ENCODE peak calls at places on chromosomes 1 and 21, in eight cellular contexts. One of them, this sample, is unnamed.

GRCh38 chr21:31360717-31361116 is 16.7 kb upstream of the TIAM1 start:
- DNase-seq in adipocyte: no peak
- DNase-seq in fibroblast of lung: no peak
- DNase-seq in fibroblast of mammary gland: no peak
- DNase-seq in heart right ventricle: no peak
- DNase-seq in GM12865: no peak
- DNase-seq in kidney epithelial cell: no peak
- DNase-seq in GM06990: no peak
- DNase-seq in this sample: no peak

GRCh38 chr21:17679002-17679600 is 66.4 kb upstream of the BTG3 start:
- DNase-seq in adipocyte: peak; percentile 86
- DNase-seq in fibroblast of lung: peak; percentile 65
- DNase-seq in fibroblast of mammary gland: peak; percentile 76
- DNase-seq in heart right ventricle: no peak
- DNase-seq in GM12865: peak; percentile 78
- DNase-seq in kidney epithelial cell: peak; percentile 29
- DNase-seq in GM06990: peak; percentile 22
- DNase-seq in this sample: peak; percentile 86

GRCh38 chr1:161791889-161792655 is 26.0 kb downstream of the ATF6 start:
- DNase-seq in adipocyte: peak; percentile 30
- DNase-seq in fibroblast of lung: peak; percentile 30
- DNase-seq in fibroblast of mammary gland: peak; percentile 54
- DNase-seq in heart right ventricle: no peak
- DNase-seq in GM12865: no peak
- DNase-seq in kidney epithelial cell: no peak
- DNase-seq in GM06990: no peak
- DNase-seq in this sample: peak; percentile 33

GRCh38 chr1:84619383-84620093 is 45.3 kb upstream of the CTBS start:
- DNase-seq in adipocyte: peak; percentile 66
- DNase-seq in fibroblast of lung: peak; percentile 91
- DNase-seq in fibroblast of mammary gland: peak; percentile 88
- DNase-seq in heart right ventricle: no peak
- DNase-seq in GM12865: no peak
- DNase-seq in kidney epithelial cell: peak; percentile 72
- DNase-seq in GM06990: no peak
- DNase-seq in this sample: peak; percentile 84

GRCh38 chr1:1434131-1434811 is 1.2 kb upstream of the VWA1 start:
- DNase-seq in adipocyte: no peak
- DNase-seq in fibroblast of lung: peak; percentile 45
- DNase-seq in fibroblast of mammary gland: no peak
- DNase-seq in heart right ventricle: peak; percentile 77
- DNase-seq in GM12865: no peak
- DNase-seq in kidney epithelial cell: no peak
- DNase-seq in GM06990: no peak
- DNase-seq in this sample: no peak

GRCh38 chr1:4028139-4028501 is 128.0 kb upstream of the C1orf174 start:
- DNase-seq in adipocyte: no peak
- DNase-seq in fibroblast of lung: no peak
- DNase-seq in fibroblast of mammary gland: no peak
- DNase-seq in heart right ventricle: no peak
- DNase-seq in GM12865: no peak
- DNase-seq in kidney epithelial cell: no peak
- DNase-seq in GM06990: no peak
- DNase-seq in this sample: no peak

GRCh38 chr21:37877171-37877570 is 39.1 kb downstream of the KCNJ6 start:
- DNase-seq in adipocyte: no peak
- DNase-seq in fibroblast of lung: peak; percentile 73
- DNase-seq in fibroblast of mammary gland: peak; percentile 25
- DNase-seq in heart right ventricle: no peak
- DNase-seq in GM12865: no peak
- DNase-seq in kidney epithelial cell: no peak
- DNase-seq in GM06990: no peak
- DNase-seq in this sample: peak; percentile 50

GRCh38 chr1:244112646-244113045 is 61.6 kb downstream of the ZBTB18 start:
- DNase-seq in adipocyte: peak; percentile 71
- DNase-seq in fibroblast of lung: peak; percentile 94
- DNase-seq in fibroblast of mammary gland: peak; percentile 14
- DNase-seq in heart right ventricle: no peak
- DNase-seq in GM12865: no peak
- DNase-seq in kidney epithelial cell: no peak
- DNase-seq in GM06990: no peak
- DNase-seq in this sample: peak; percentile 58

GRCh38 chr1:65998763-65999583 is 206.3 kb downstream of the PDE4B start:
- DNase-seq in adipocyte: no peak
- DNase-seq in fibroblast of lung: no peak
- DNase-seq in fibroblast of mammary gland: no peak
- DNase-seq in heart right ventricle: no peak
- DNase-seq in GM12865: no peak
- DNase-seq in kidney epithelial cell: no peak
- DNase-seq in GM06990: no peak
- DNase-seq in this sample: no peak
- H3K4me3 ChIP-seq in adipocyte: no peak overlapping the region
- H3K4me3 ChIP-seq in fibroblast of lung: no peak overlapping the region
- H3K4me3 ChIP-seq in fibroblast of mammary gland: no peak overlapping the region
- H3K4me3 ChIP-seq in heart right ventricle: no peak overlapping the region
- H3K4me3 ChIP-seq in GM12865: no peak overlapping the region
- H3K4me3 ChIP-seq in kidney epithelial cell: no peak overlapping the region
- H3K4me3 ChIP-seq in GM06990: no peak overlapping the region
- H3K4me3 ChIP-seq in this sample: no peak overlapping the region

GRCh38 chr1:54404939-54405880 is 984 bp downstream of the SSBP3 start:
- DNase-seq in adipocyte: peak; percentile 55
- DNase-seq in fibroblast of lung: peak; percentile 15
- DNase-seq in fibroblast of mammary gland: no peak
- DNase-seq in heart right ventricle: no peak
- DNase-seq in GM12865: peak; percentile 47
- DNase-seq in kidney epithelial cell: no peak
- DNase-seq in GM06990: peak; percentile 48
- DNase-seq in this sample: no peak

GRCh38 chr1:54402896-54403295 is 3.3 kb downstream of the SSBP3 start:
- DNase-seq in adipocyte: no peak
- DNase-seq in fibroblast of lung: peak; percentile 30
- DNase-seq in fibroblast of mammary gland: no peak
- DNase-seq in heart right ventricle: no peak
- DNase-seq in GM12865: no peak
- DNase-seq in kidney epithelial cell: peak; percentile 57
- DNase-seq in GM06990: no peak
- DNase-seq in this sample: no peak

GRCh38 chr1:54404263-54404662 is 1.9 kb downstream of the SSBP3 start:
- DNase-seq in adipocyte: no peak
- DNase-seq in fibroblast of lung: no peak
- DNase-seq in fibroblast of mammary gland: no peak
- DNase-seq in heart right ventricle: no peak
- DNase-seq in GM12865: no peak
- DNase-seq in kidney epithelial cell: no peak
- DNase-seq in GM06990: no peak
- DNase-seq in this sample: no peak

GRCh38 chr1:54403377-54403776 is 2.8 kb downstream of the SSBP3 start:
- DNase-seq in adipocyte: peak; percentile 7
- DNase-seq in fibroblast of lung: no peak
- DNase-seq in fibroblast of mammary gland: no peak
- DNase-seq in heart right ventricle: no peak
- DNase-seq in GM12865: no peak
- DNase-seq in kidney epithelial cell: no peak
- DNase-seq in GM06990: no peak
- DNase-seq in this sample: no peak

GRCh38 chr1:54403808-54404261 is 2.4 kb downstream of the SSBP3 start:
- DNase-seq in adipocyte: peak; percentile 33
- DNase-seq in fibroblast of lung: peak; percentile 78
- DNase-seq in fibroblast of mammary gland: peak; percentile 80
- DNase-seq in heart right ventricle: no peak
- DNase-seq in GM12865: no peak
- DNase-seq in kidney epithelial cell: no peak
- DNase-seq in GM06990: no peak
- DNase-seq in this sample: peak; percentile 54
- H3K4me3 ChIP-seq in adipocyte: peak overlapping the region; percentile 86
- H3K4me3 ChIP-seq in fibroblast of lung: peak overlapping the region; percentile 76
- H3K4me3 ChIP-seq in fibroblast of mammary gland: peak overlapping the region; percentile 58
- H3K4me3 ChIP-seq in heart right ventricle: no peak overlapping the region
- H3K4me3 ChIP-seq in GM12865: peak overlapping the region; percentile 75
- H3K4me3 ChIP-seq in kidney epithelial cell: peak overlapping the region; percentile 58
- H3K4me3 ChIP-seq in GM06990: peak overlapping the region; percentile 14
- H3K4me3 ChIP-seq in this sample: peak overlapping the region; percentile 61

DNA sequence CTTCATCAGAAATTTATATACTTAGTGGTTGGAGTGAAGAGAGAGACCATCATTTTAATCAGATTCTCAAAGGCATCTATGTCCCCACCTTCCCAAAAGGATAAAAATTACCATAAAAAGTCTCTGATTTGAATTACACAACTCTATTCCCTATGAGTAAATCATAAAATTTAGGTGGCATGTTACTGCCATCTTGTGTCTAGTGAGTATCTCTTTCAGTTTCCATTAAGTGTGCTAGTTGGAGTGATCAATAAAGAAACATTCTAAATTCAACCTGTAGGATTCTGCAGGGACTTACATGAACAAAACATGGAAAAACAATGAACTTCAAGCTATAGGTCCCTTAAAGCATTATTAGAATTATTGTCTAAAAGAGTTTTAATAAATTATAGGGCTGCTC is 655.4 kb downstream of the LTN1 start:
- DNase-seq in adipocyte: peak; percentile 82
- DNase-seq in fibroblast of lung: peak; percentile 44
- DNase-seq in fibroblast of mammary gland: peak; percentile 79
- DNase-seq in heart right ventricle: no peak
- DNase-seq in GM12865: peak; percentile 13
- DNase-seq in kidney epithelial cell: no peak
- DNase-seq in GM06990: no peak
- DNase-seq in this sample: peak; percentile 83
- H3K4me3 ChIP-seq in adipocyte: peak overlapping the region; percentile 29
- H3K4me3 ChIP-seq in fibroblast of lung: no peak overlapping the region
- H3K4me3 ChIP-seq in fibroblast of mammary gland: no peak overlapping the region
- H3K4me3 ChIP-seq in heart right ventricle: no peak overlapping the region
- H3K4me3 ChIP-seq in GM12865: no peak overlapping the region
- H3K4me3 ChIP-seq in kidney epithelial cell: no peak overlapping the region
- H3K4me3 ChIP-seq in GM06990: no peak overlapping the region
- H3K4me3 ChIP-seq in this sample: no peak overlapping the region

GRCh38 chr1:40394456-40395172 is 21.1 kb downstream of the SMAP2 start:
- DNase-seq in adipocyte: peak; percentile 51
- DNase-seq in fibroblast of lung: peak; percentile 59
- DNase-seq in fibroblast of mammary gland: no peak
- DNase-seq in heart right ventricle: no peak
- DNase-seq in GM12865: peak; percentile 50
- DNase-seq in kidney epithelial cell: no peak
- DNase-seq in GM06990: no peak
- DNase-seq in this sample: peak; percentile 35
- H3K4me3 ChIP-seq in adipocyte: no peak overlapping the region
- H3K4me3 ChIP-seq in fibroblast of lung: no peak overlapping the region
- H3K4me3 ChIP-seq in fibroblast of mammary gland: no peak overlapping the region
- H3K4me3 ChIP-seq in heart right ventricle: no peak overlapping the region
- H3K4me3 ChIP-seq in GM12865: no peak overlapping the region
- H3K4me3 ChIP-seq in kidney epithelial cell: no peak overlapping the region
- H3K4me3 ChIP-seq in GM06990: no peak overlapping the region
- H3K4me3 ChIP-seq in this sample: no peak overlapping the region

GRCh38 chr1:56820755-56821461 is 1.7 kb upstream of the FYB2 start:
- DNase-seq in adipocyte: peak; percentile 93
- DNase-seq in fibroblast of lung: peak; percentile 58
- DNase-seq in fibroblast of mammary gland: peak; percentile 76
- DNase-seq in heart right ventricle: peak; percentile 79
- DNase-seq in GM12865: peak; percentile 74
- DNase-seq in kidney epithelial cell: no peak
- DNase-seq in GM06990: peak; percentile 19
- DNase-seq in this sample: peak; percentile 78
- H3K4me3 ChIP-seq in adipocyte: no peak overlapping the region
- H3K4me3 ChIP-seq in fibroblast of lung: no peak overlapping the region
- H3K4me3 ChIP-seq in fibroblast of mammary gland: no peak overlapping the region
- H3K4me3 ChIP-seq in heart right ventricle: no peak overlapping the region
- H3K4me3 ChIP-seq in GM12865: no peak overlapping the region
- H3K4me3 ChIP-seq in kidney epithelial cell: no peak overlapping the region
- H3K4me3 ChIP-seq in GM06990: no peak overlapping the region
- H3K4me3 ChIP-seq in this sample: no peak overlapping the region

GRCh38 chr1:180153032-180153431 is 1.6 kb upstream of the QSOX1 start:
- DNase-seq in adipocyte: no peak
- DNase-seq in fibroblast of lung: no peak
- DNase-seq in fibroblast of mammary gland: no peak
- DNase-seq in heart right ventricle: no peak
- DNase-seq in GM12865: no peak
- DNase-seq in kidney epithelial cell: no peak
- DNase-seq in GM06990: no peak
- DNase-seq in this sample: no peak

GRCh38 chr1:180150982-180151381 is 3.7 kb upstream of the QSOX1 start:
- DNase-seq in adipocyte: peak; percentile 48
- DNase-seq in fibroblast of lung: no peak
- DNase-seq in fibroblast of mammary gland: peak; percentile 29
- DNase-seq in heart right ventricle: no peak
- DNase-seq in GM12865: no peak
- DNase-seq in kidney epithelial cell: no peak
- DNase-seq in GM06990: no peak
- DNase-seq in this sample: peak; percentile 87

GRCh38 chr1:180154003-180154324 is 705 bp upstream of the QSOX1 start:
- DNase-seq in adipocyte: no peak
- DNase-seq in fibroblast of lung: no peak
- DNase-seq in fibroblast of mammary gland: no peak
- DNase-seq in heart right ventricle: no peak
- DNase-seq in GM12865: no peak
- DNase-seq in kidney epithelial cell: no peak
- DNase-seq in GM06990: no peak
- DNase-seq in this sample: no peak

GRCh38 chr1:180151508-180151907 is 3.2 kb upstream of the QSOX1 start:
- DNase-seq in adipocyte: peak; percentile 81
- DNase-seq in fibroblast of lung: peak; percentile 89
- DNase-seq in fibroblast of mammary gland: peak; percentile 76
- DNase-seq in heart right ventricle: no peak
- DNase-seq in GM12865: no peak
- DNase-seq in kidney epithelial cell: no peak
- DNase-seq in GM06990: no peak
- DNase-seq in this sample: peak; percentile 85

DNA sequence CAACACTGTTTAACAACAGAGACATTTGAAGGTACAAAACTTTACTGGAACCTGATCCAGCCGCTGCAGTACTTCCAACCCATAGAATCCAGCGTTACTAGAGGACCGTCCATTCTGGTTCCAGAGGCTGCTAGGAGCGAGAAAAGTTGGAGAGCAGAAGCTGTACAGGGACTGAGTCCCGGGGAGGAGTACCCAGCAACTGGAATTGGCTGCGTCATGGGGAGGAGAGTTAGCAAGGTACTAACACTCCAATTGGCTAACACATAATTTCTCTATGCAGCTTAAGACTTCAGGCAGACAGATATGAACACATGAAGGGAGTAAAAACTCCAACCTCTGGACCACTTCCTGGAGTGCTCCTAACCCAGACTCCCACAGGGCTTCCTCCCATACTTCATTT is 2.1 kb upstream of the QSOX1 start:
- DNase-seq in adipocyte: no peak
- DNase-seq in fibroblast of lung: no peak
- DNase-seq in fibroblast of mammary gland: no peak
- DNase-seq in heart right ventricle: no peak
- DNase-seq in GM12865: no peak
- DNase-seq in kidney epithelial cell: no peak
- DNase-seq in GM06990: no peak
- DNase-seq in this sample: no peak
- H3K4me3 ChIP-seq in adipocyte: no peak overlapping the region
- H3K4me3 ChIP-seq in fibroblast of lung: no peak overlapping the region
- H3K4me3 ChIP-seq in fibroblast of mammary gland: no peak overlapping the region
- H3K4me3 ChIP-seq in heart right ventricle: no peak overlapping the region
- H3K4me3 ChIP-seq in GM12865: no peak overlapping the region
- H3K4me3 ChIP-seq in kidney epithelial cell: no peak overlapping the region
- H3K4me3 ChIP-seq in GM06990: no peak overlapping the region
- H3K4me3 ChIP-seq in this sample: no peak overlapping the region

GRCh38 chr1:182604835-182605164 is 611 bp upstream of the RGS16 start:
- DNase-seq in adipocyte: no peak
- DNase-seq in fibroblast of lung: no peak
- DNase-seq in fibroblast of mammary gland: no peak
- DNase-seq in heart right ventricle: no peak
- DNase-seq in GM12865: no peak
- DNase-seq in kidney epithelial cell: no peak
- DNase-seq in GM06990: no peak
- DNase-seq in this sample: no peak
- H3K4me3 ChIP-seq in adipocyte: peak overlapping the region; percentile 80
- H3K4me3 ChIP-seq in fibroblast of lung: no peak overlapping the region
- H3K4me3 ChIP-seq in fibroblast of mammary gland: no peak overlapping the region
- H3K4me3 ChIP-seq in heart right ventricle: peak overlapping the region; percentile 55
- H3K4me3 ChIP-seq in GM12865: peak overlapping the region; percentile 81
- H3K4me3 ChIP-seq in kidney epithelial cell: no peak overlapping the region
- H3K4me3 ChIP-seq in GM06990: peak overlapping the region; percentile 87
- H3K4me3 ChIP-seq in this sample: no peak overlapping the region

GRCh38 chr21:43362306-43362927 is 64.5 kb downstream of the SIK1 start:
- DNase-seq in adipocyte: peak; percentile 77
- DNase-seq in fibroblast of lung: peak; percentile 71
- DNase-seq in fibroblast of mammary gland: peak; percentile 66
- DNase-seq in heart right ventricle: peak; percentile 91
- DNase-seq in GM12865: peak; percentile 91
- DNase-seq in kidney epithelial cell: no peak
- DNase-seq in GM06990: peak; percentile 87
- DNase-seq in this sample: peak; percentile 69
- H3K4me3 ChIP-seq in adipocyte: peak overlapping the region; percentile 48
- H3K4me3 ChIP-seq in fibroblast of lung: peak overlapping the region; percentile 33
- H3K4me3 ChIP-seq in fibroblast of mammary gland: no peak overlapping the region
- H3K4me3 ChIP-seq in heart right ventricle: peak overlapping the region; percentile 45
- H3K4me3 ChIP-seq in GM12865: peak overlapping the region; percentile 79
- H3K4me3 ChIP-seq in kidney epithelial cell: no peak overlapping the region
- H3K4me3 ChIP-seq in GM06990: peak overlapping the region; percentile 16
- H3K4me3 ChIP-seq in this sample: no peak overlapping the region